ENCODE peak calls at places on chromosomes 16 and 17, in four cellular contexts. K is NB4, T is A549, O is transverse colon. A is an unnamed sample.

GRCh38 chr17:57911834-57912673 is 43.2 kb downstream of the CUEDC1 start:
- DNase-seq in K (no peak), T (no peak), O (peak; percentile 92), A (peak; percentile 86)

GRCh38 chr17:17669081-17669850 is 12.0 kb upstream of the RAI1 start:
- DNase-seq in K (peak; percentile 58), T (no peak), O (no peak), A (no peak)

GRCh38 chr17:56203430-56203829 is 50.2 kb downstream of the ANKFN1 start:
- DNase-seq in K (peak; percentile 16), T (peak; percentile 40), O (no peak), A (no peak)

GRCh38 chr16:70574595-70575271 is 51.1 kb downstream of the SF3B3 start:
- DNase-seq in K (no peak), T (no peak), O (no peak), A (peak; percentile 11)

GRCh38 chr17:63961355-63962207 is 11.1 kb downstream of the SCN4A start:
- DNase-seq in K (peak; percentile 60), T (peak; percentile 83), O (peak; percentile 58), A (peak; percentile 84)

GRCh38 chr17:1473841-1474240 is 17.8 kb upstream of the CRK start:
- DNase-seq in K (no peak), T (no peak), O (no peak), A (no peak)

GRCh38 chr17:57264250-57264649 is 7.9 kb downstream of the MSI2 start:
- DNase-seq in K (no peak), T (no peak), O (no peak), A (no peak)

GRCh38 chr16:11582157-11582814 is 4.4 kb downstream of the LITAF start:
- DNase-seq in K (no peak), T (no peak), O (no peak), A (no peak)

GRCh38 chr17:49013311-49014205 is 16.4 kb downstream of the IGF2BP1 start:
- DNase-seq in K (no peak), T (no peak), O (no peak), A (peak; percentile 40)

GRCh38 chr17:27282054-27282501 is 11.8 kb upstream of the WSB1 start:
- DNase-seq in K (peak; percentile 75), T (no peak), O (no peak), A (no peak)

GRCh38 chr17:37708008-37708615 is 36.7 kb downstream of the HNF1B start:
- DNase-seq in K (no peak), T (no peak), O (peak; percentile 82), A (no peak)

GRCh38 chr16:54987081-54987480 is 56.4 kb downstream of the IRX5 start:
- DNase-seq in K (no peak), T (no peak), O (no peak), A (no peak)

GRCh38 chr17:73613947-73614655 is 30.1 kb downstream of the SDK2 start:
- DNase-seq in K (no peak), T (no peak), O (no peak), A (no peak)

GRCh38 chr16:1167276-1168107 is 14.6 kb downstream of the CACNA1H start:
- DNase-seq in K (no peak), T (no peak), O (no peak), A (no peak)

GRCh38 chr16:53886482-53887378 is 182.8 kb downstream of the FTO start:
- DNase-seq in K (no peak), T (no peak), O (no peak), A (no peak)

GRCh38 chr17:28907709-28908475 is 5.0 kb upstream of the DHRS13 start:
- DNase-seq in K (no peak), T (no peak), O (no peak), A (peak; percentile 33)

GRCh38 chr17:72380120-72380519 is 259.3 kb downstream of the SOX9 start:
- DNase-seq in K (no peak), T (no peak), O (no peak), A (no peak)

GRCh38 chr16:67148656-67149275 is 2.0 kb downstream of the B3GNT9 start:
- DNase-seq in K (no peak), T (no peak), O (no peak), A (no peak)

GRCh38 chr17:46190763-46191162 is 2.5 kb downstream of the KANSL1 start:
- DNase-seq in K (no peak), T (no peak), O (no peak), A (no peak)

GRCh38 chr17:76437467-76438402 is 15.2 kb downstream of the UBE2O start:
- DNase-seq in K (no peak), T (no peak), O (no peak), A (no peak)

GRCh38 chr17:75688209-75688771 is 21.2 kb downstream of the SAP30BP start:
- DNase-seq in K (peak; percentile 83), T (no peak), O (no peak), A (no peak)

GRCh38 chr16:23155445-23156049 is 6.3 kb upstream of the USP31 start:
- DNase-seq in K (peak; percentile 36), T (no peak), O (peak; percentile 13), A (peak; percentile 63)

GRCh38 chr16:60755907-60756306 is 1280.3 kb downstream of the CDH8 start:
- DNase-seq in K (no peak), T (no peak), O (no peak), A (no peak)

GRCh38 chr17:55843785-55844184 is 92.9 kb downstream of the PCTP start:
- DNase-seq in K (no peak), T (no peak), O (no peak), A (no peak)

GRCh38 chr16:48811478-48811877 is 201.5 kb upstream of the N4BP1 start:
- DNase-seq in K (no peak), T (no peak), O (no peak), A (peak; percentile 22)
- TF ChIP-seq CTCF in K (no peak), T (no peak), O (no peak), A (no peak)

DNA sequence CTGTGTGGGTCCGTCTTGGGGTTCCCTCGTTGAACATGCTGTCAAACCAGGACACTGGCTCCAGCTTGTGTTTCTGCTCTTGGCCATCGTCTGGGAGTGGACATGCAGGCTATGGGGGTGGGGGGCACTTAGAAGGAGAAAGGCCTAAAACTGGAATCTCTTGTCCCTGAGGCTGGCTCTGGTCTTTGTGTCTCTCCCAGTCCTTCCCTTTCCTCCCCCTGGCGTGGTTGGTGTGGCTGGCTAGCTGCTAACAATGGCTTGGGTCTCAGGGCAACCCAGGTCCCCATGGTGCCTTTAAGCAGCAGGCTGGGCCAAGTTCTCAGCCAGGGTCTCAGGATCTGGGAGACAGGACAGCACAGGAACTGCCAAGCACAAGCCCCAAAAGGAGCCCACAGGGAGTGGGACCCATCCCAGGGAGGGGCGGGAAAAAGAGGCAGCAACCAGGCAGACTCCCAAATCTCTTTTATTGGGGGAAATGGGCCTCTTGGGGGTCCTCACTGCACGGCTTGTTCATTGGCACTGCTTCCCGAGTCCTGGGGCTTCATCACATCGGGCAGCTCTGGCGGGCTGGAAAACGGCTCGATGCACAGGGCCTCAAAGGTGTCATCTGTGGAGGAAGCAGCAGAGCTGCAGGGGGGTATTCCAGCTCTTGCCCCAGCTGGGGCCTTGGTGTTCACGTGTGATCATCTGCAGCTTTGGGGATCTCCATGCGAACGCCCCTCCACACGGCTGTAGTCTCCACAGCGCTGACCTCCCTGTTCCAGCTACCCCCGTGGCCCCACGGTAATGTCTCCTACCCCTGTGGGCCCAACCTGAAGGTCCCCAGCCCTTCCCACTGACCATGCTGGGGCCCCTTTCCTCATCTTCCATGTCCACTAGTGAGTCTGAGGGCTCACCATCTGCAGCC is 5.3 kb downstream of the ELOB start:
- DNase-seq in K (peak; percentile 23), T (no peak), O (no peak), A (no peak)
- TF ChIP-seq POLR2A in K (no peak), T (no peak), O (peak; percentile 3), A (no peak)

GRCh38 chr17:42675348-42675983 is 1.3 kb downstream of the PLEKHH3 start:
- DNase-seq in K (peak; percentile 23), T (no peak), O (peak; percentile 44), A (no peak)

GRCh38 chr17:42677921-42678781 is 1.4 kb upstream of the PLEKHH3 start:
- DNase-seq in K (peak; percentile 95), T (peak; percentile 99), O (peak; percentile 90), A (peak; percentile 93)

GRCh38 chr17:42675984-42676423 is 790 bp downstream of the PLEKHH3 start:
- DNase-seq in K (no peak), T (peak; percentile 58), O (peak; percentile 77), A (peak; percentile 36)

GRCh38 chr17:42677012-42677857 is 441 bp upstream of the PLEKHH3 start:
- DNase-seq in K (peak; percentile 99), T (peak; percentile 100), O (peak; percentile 100), A (peak; percentile 99)

DNA sequence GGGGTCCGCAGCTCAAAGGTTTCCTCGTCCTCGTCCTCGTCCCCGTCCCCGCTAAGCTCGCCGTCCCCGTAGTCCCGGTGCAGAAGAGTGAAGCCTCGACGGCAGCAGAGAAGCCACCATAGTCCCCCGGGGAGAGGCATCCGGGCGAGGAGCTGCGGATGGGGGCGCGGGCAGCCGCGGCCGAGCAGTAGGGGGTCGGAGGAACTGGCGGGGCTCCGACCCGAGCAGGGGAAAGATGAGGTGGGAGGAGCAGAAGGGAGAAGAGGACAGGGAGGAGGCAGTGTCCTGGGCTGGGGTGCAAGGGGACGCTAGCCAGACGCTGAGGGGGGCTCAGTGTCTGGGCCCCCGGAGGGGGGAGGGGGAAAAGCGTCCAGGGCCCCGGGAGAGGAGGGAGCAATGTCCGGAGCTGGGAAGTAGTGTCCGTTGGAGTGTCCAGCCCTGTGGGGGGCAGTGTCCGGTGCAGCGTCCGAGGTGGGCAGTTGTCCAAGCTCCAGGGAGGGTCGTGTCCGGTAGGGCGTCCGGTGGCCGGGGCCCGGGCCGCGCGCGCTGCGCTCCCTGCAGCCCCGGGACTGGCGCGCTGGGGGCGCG is at the start of gene PLEKHH3:
- DNase-seq in K (peak; percentile 75), T (no peak), O (no peak), A (no peak)
- TF ChIP-seq CTCF in K (peak; percentile 2), T (no peak), O (no peak), A (no peak)

GRCh38 chr16:68306633-68307032 is 4.1 kb downstream of the SLC7A6OS start:
- DNase-seq in K (no peak), T (no peak), O (no peak), A (no peak)

GRCh38 chr16:68313116-68313515 is 2.3 kb downstream of the PRMT7 start:
- DNase-seq in K (no peak), T (no peak), O (no peak), A (no peak)

GRCh38 chr16:68311316-68311620 is 449 bp downstream of the PRMT7 start:
- DNase-seq in K (peak; percentile 82), T (no peak), O (no peak), A (no peak)

GRCh38 chr16:68309798-68310197 is 948 bp downstream of the SLC7A6OS start:
- DNase-seq in K (peak; percentile 37), T (no peak), O (no peak), A (no peak)

DNA sequence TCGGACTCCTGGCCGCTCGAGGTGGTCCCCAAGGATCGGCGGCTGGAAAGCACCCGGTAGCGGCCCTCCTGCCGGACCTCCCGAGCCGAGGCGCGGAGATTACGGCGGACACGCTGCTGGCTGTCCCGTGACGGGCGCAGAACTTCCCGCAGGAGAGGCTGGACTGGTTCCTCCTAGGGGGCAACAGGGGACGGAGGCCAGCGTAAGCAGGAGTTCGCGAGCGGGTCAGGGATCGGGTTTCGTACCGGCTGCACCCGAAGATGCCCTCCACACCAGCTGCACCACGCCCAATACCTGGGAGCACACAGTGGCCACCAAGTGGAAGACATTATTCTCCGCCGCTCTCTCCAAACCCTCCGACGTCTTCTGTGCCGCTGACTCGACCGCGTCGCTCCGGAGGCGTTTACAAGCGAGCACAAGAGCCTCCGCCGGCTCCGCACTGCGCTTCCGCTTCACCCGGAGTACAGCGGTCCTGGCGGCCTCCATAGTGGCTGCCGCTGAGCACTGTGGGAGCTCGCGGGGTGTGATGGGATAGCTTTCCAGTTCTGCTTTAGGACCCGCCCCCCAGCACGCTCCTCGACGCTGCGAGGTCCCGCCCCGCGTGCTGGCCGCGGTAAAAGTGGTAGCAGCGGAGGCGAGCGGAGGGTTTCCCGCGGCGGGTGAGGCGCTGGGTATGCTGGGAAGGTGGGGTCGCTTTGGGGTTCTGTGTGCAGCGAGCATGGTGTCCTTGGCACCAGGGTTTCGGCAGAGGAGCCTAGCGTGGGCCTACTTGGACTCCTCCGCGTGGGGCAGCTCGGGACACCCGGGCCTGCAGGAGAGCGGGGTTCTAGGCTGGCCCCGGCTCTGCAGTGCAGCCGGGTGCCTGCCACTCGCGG is at the start of the genes PRMT7 and SLC7A6OS:
- DNase-seq in K (peak; percentile 98), T (peak; percentile 98), O (peak; percentile 93), A (peak; percentile 97)
- TF ChIP-seq POLR2A in K (no peak), T (peak; percentile 91), O (peak; percentile 80), A (no peak)